ENCODE peak calls at places on chromosomes 13 and 19, in eight cellular contexts. One of them, this sample, is unnamed.

GRCh38 chr13:97445504-97446187 is 11.7 kb downstream of the RAP2A start:
- DNase-seq in A549: no peak
- DNase-seq in K562: no peak
- DNase-seq in HCT116: no peak
- DNase-seq in HepG2: no peak
- DNase-seq in H1: no peak
- DNase-seq in GM12878: no peak
- DNase-seq in endothelial cell of umbilical vein: no peak
- DNase-seq in this sample: no peak

GRCh38 chr13:31172001-31172400 is 10.3 kb upstream of the HSPH1 start:
- DNase-seq in A549: no peak
- DNase-seq in K562: no peak
- DNase-seq in HCT116: no peak
- DNase-seq in HepG2: no peak
- DNase-seq in H1: no peak
- DNase-seq in GM12878: no peak
- DNase-seq in endothelial cell of umbilical vein: peak
- DNase-seq in this sample: peak

GRCh38 chr19:31397308-31397707 is 48.1 kb upstream of the TSHZ3 start:
- DNase-seq in A549: no peak
- DNase-seq in K562: no peak
- DNase-seq in HCT116: no peak
- DNase-seq in HepG2: no peak
- DNase-seq in H1: no peak
- DNase-seq in GM12878: no peak
- DNase-seq in endothelial cell of umbilical vein: no peak
- DNase-seq in this sample: no peak

GRCh38 chr13:76812206-76812882 is 73.9 kb downstream of the KCTD12 start:
- DNase-seq in A549: no peak
- DNase-seq in K562: no peak
- DNase-seq in HCT116: no peak
- DNase-seq in HepG2: no peak
- DNase-seq in H1: no peak
- DNase-seq in GM12878: no peak
- DNase-seq in endothelial cell of umbilical vein: no peak
- DNase-seq in this sample: no peak

GRCh38 chr19:42271861-42272534 is 2.9 kb downstream of the CIC start:
- DNase-seq in A549: no peak
- DNase-seq in K562: no peak
- DNase-seq in HCT116: no peak
- DNase-seq in HepG2: no peak
- DNase-seq in H1: no peak
- DNase-seq in GM12878: no peak
- DNase-seq in endothelial cell of umbilical vein: no peak
- DNase-seq in this sample: no peak

GRCh38 chr19:44684892-44685847 is 13.8 kb upstream of the CEACAM16 start:
- DNase-seq in A549: peak
- DNase-seq in K562: peak
- DNase-seq in HCT116: peak
- DNase-seq in HepG2: peak
- DNase-seq in H1: no peak
- DNase-seq in GM12878: no peak
- DNase-seq in endothelial cell of umbilical vein: peak
- DNase-seq in this sample: peak

GRCh38 chr19:6744381-6745288 is 5.2 kb downstream of the TRIP10 start:
- DNase-seq in A549: peak
- DNase-seq in K562: no peak
- DNase-seq in HCT116: no peak
- DNase-seq in HepG2: no peak
- DNase-seq in H1: no peak
- DNase-seq in GM12878: no peak
- DNase-seq in endothelial cell of umbilical vein: peak
- DNase-seq in this sample: no peak

GRCh38 chr19:35446194-35446593 is 1.9 kb upstream of the FFAR2 start:
- DNase-seq in A549: no peak
- DNase-seq in K562: no peak
- DNase-seq in HCT116: no peak
- DNase-seq in HepG2: no peak
- DNase-seq in H1: no peak
- DNase-seq in GM12878: no peak
- DNase-seq in endothelial cell of umbilical vein: no peak
- DNase-seq in this sample: peak

GRCh38 chr19:49690656-49691242 is at the start of gene CPT1C:
- DNase-seq in A549: no peak
- DNase-seq in K562: no peak
- DNase-seq in HCT116: no peak
- DNase-seq in HepG2: no peak
- DNase-seq in H1: peak
- DNase-seq in GM12878: no peak
- DNase-seq in endothelial cell of umbilical vein: peak
- DNase-seq in this sample: peak

GRCh38 chr19:57559008-57559403 is 657 bp downstream of the ZNF550 start:
- DNase-seq in A549: peak
- DNase-seq in K562: peak
- DNase-seq in HCT116: no peak
- DNase-seq in HepG2: peak
- DNase-seq in H1: no peak
- DNase-seq in GM12878: no peak
- DNase-seq in endothelial cell of umbilical vein: peak
- DNase-seq in this sample: peak

GRCh38 chr19:19552811-19553210 is 14.7 kb downstream of the CILP2 start:
- DNase-seq in A549: peak
- DNase-seq in K562: peak
- DNase-seq in HCT116: no peak
- DNase-seq in HepG2: no peak
- DNase-seq in H1: no peak
- DNase-seq in GM12878: no peak
- DNase-seq in endothelial cell of umbilical vein: no peak
- DNase-seq in this sample: peak

GRCh38 chr13:51315658-51316057 is 23.8 kb upstream of the SERPINE3 start:
- DNase-seq in A549: no peak
- DNase-seq in K562: no peak
- DNase-seq in HCT116: no peak
- DNase-seq in HepG2: no peak
- DNase-seq in H1: no peak
- DNase-seq in GM12878: no peak
- DNase-seq in endothelial cell of umbilical vein: no peak
- DNase-seq in this sample: no peak

GRCh38 chr19:55494172-55494761 is 6.0 kb downstream of the SSC5D start:
- DNase-seq in A549: no peak
- DNase-seq in K562: peak
- DNase-seq in HCT116: no peak
- DNase-seq in HepG2: no peak
- DNase-seq in H1: no peak
- DNase-seq in GM12878: no peak
- DNase-seq in endothelial cell of umbilical vein: no peak
- DNase-seq in this sample: peak
- H3K4me3 ChIP-seq in A549: no peak
- H3K4me3 ChIP-seq in K562: peak
- H3K4me3 ChIP-seq in HCT116: no peak
- H3K4me3 ChIP-seq in HepG2: no peak
- H3K4me3 ChIP-seq in H1: no peak
- H3K4me3 ChIP-seq in GM12878: no peak
- H3K4me3 ChIP-seq in endothelial cell of umbilical vein: no peak
- H3K4me3 ChIP-seq in this sample: peak

GRCh38 chr13:111282425-111282824 is 38.0 kb upstream of the TEX29 start:
- DNase-seq in A549: no peak
- DNase-seq in K562: no peak
- DNase-seq in HCT116: no peak
- DNase-seq in HepG2: no peak
- DNase-seq in H1: no peak
- DNase-seq in GM12878: no peak
- DNase-seq in endothelial cell of umbilical vein: no peak
- DNase-seq in this sample: no peak
- TF ChIP-seq MAX in A549: no peak
- TF ChIP-seq MAX in K562: no peak
- TF ChIP-seq MAX in HCT116: no peak
- TF ChIP-seq MAX in HepG2: no peak
- TF ChIP-seq MAX in H1: no peak
- TF ChIP-seq MAX in GM12878: no peak
- TF ChIP-seq MAX in endothelial cell of umbilical vein: no peak
- TF ChIP-seq MAX in this sample: no peak

GRCh38 chr19:11226716-11227166 is 12.7 kb upstream of the ANGPTL8 start:
- DNase-seq in A549: no peak
- DNase-seq in K562: no peak
- DNase-seq in HCT116: no peak
- DNase-seq in HepG2: no peak
- DNase-seq in H1: no peak
- DNase-seq in GM12878: no peak
- DNase-seq in endothelial cell of umbilical vein: no peak
- DNase-seq in this sample: no peak
- TF ChIP-seq POLR2A in A549: no peak
- TF ChIP-seq POLR2A in K562: no peak
- TF ChIP-seq POLR2A in HCT116: no peak
- TF ChIP-seq POLR2A in HepG2: no peak
- TF ChIP-seq POLR2A in H1: no peak
- TF ChIP-seq POLR2A in GM12878: no peak
- TF ChIP-seq POLR2A in endothelial cell of umbilical vein: no peak
- TF ChIP-seq POLR2A in this sample: no peak

GRCh38 chr19:55487884-55488687 is at the start of gene SSC5D:
- DNase-seq in A549: no peak
- DNase-seq in K562: peak
- DNase-seq in HCT116: no peak
- DNase-seq in HepG2: no peak
- DNase-seq in H1: no peak
- DNase-seq in GM12878: no peak
- DNase-seq in endothelial cell of umbilical vein: no peak
- DNase-seq in this sample: peak
- H3K4me3 ChIP-seq in A549: peak
- H3K4me3 ChIP-seq in K562: no peak
- H3K4me3 ChIP-seq in HCT116: no peak
- H3K4me3 ChIP-seq in HepG2: no peak
- H3K4me3 ChIP-seq in H1: peak
- H3K4me3 ChIP-seq in GM12878: no peak
- H3K4me3 ChIP-seq in endothelial cell of umbilical vein: no peak
- H3K4me3 ChIP-seq in this sample: no peak

DNA sequence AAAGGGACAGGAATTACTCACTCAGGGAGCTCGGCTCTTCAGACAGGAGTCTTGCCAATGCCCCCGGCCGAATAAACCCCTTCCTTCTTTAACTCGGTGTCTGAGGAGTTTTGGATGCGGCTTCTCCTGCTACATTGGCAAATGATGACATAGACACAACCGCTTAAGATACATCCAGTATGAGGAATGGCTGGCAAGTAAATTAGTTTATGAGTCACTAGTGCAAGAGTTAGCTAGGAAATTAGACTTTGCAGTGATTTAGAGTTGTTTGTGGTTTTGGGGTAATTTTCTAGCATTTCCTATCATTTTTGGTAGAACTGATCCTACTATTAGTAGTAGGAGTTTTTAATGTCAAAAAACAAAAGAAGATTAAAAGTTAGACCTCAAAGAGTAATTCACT is 166.2 kb downstream of the SLITRK1 start:
- DNase-seq in A549: no peak
- DNase-seq in K562: no peak
- DNase-seq in HCT116: no peak
- DNase-seq in HepG2: no peak
- DNase-seq in H1: no peak
- DNase-seq in GM12878: no peak
- DNase-seq in endothelial cell of umbilical vein: no peak
- DNase-seq in this sample: no peak
- TF ChIP-seq MAX in A549: no peak
- TF ChIP-seq MAX in K562: no peak
- TF ChIP-seq MAX in HCT116: no peak
- TF ChIP-seq MAX in HepG2: no peak
- TF ChIP-seq MAX in H1: no peak
- TF ChIP-seq MAX in GM12878: no peak
- TF ChIP-seq MAX in endothelial cell of umbilical vein: no peak
- TF ChIP-seq MAX in this sample: no peak